ENCODE peak calls at places on chromosomes 6 and 20, in nine cellular contexts. I is HCT116, A is retina, Z is cardiac septum, S is Calu3, H is HT-29, N is NAMALWA, M is mammary epithelial cell, V is KBM-7. F is an unnamed sample.

GRCh38 chr6:4880373-4880762 is 104.2 kb downstream of the CDYL start:
- DNase-seq in I (no peak), A (no peak), Z (no peak), S (no peak), H (no peak), N (no peak), M (no peak), V (no peak), F (no peak)

GRCh38 chr6:11613858-11614257 is 76.3 kb downstream of the TMEM170B start:
- DNase-seq in I (peak), A (no peak), Z (no peak), S (peak), H (peak), N (no peak), M (peak), V (no peak), F (peak)

GRCh38 chr6:56644366-56644765 is 1.7 kb upstream of the DST start:
- DNase-seq in I (no peak), A (no peak), Z (no peak), S (no peak), H (no peak), N (no peak), M (no peak), V (no peak), F (peak)

GRCh38 chr6:65170273-65170672 is 536.8 kb downstream of the EYS start:
- DNase-seq in I (no peak), A (no peak), Z (no peak), S (no peak), H (no peak), N (no peak), M (no peak), V (no peak), F (no peak)

GRCh38 chr6:12196326-12196936 is 93.7 kb upstream of the EDN1 start:
- DNase-seq in I (no peak), A (no peak), Z (no peak), S (no peak), H (no peak), N (no peak), M (peak), V (no peak), F (peak)

GRCh38 chr20:7841967-7842301 is 98.3 kb downstream of the HAO1 start:
- DNase-seq in I (no peak), A (no peak), Z (peak), S (peak), H (no peak), N (no peak), M (peak), V (no peak), F (peak)

GRCh38 chr6:166598441-166599138 is 12.1 kb upstream of the RAMACL start:
- DNase-seq in I (no peak), A (no peak), Z (no peak), S (no peak), H (no peak), N (no peak), M (peak), V (no peak), F (peak)

GRCh38 chr20:44810391-44811149 is at the start of gene RIMS4:
- DNase-seq in I (no peak), A (peak), Z (no peak), S (peak), H (no peak), N (no peak), M (no peak), V (no peak), F (no peak)

GRCh38 chr6:151961809-151962208 is 154.3 kb downstream of the ESR1 start:
- DNase-seq in I (no peak), A (no peak), Z (no peak), S (no peak), H (no peak), N (no peak), M (no peak), V (no peak), F (no peak)

GRCh38 chr6:56856036-56856580 is 98.8 kb upstream of the BEND6 start:
- DNase-seq in I (no peak), A (no peak), Z (no peak), S (no peak), H (no peak), N (no peak), M (no peak), V (no peak), F (peak)

GRCh38 chr6:9192405-9192909 is 757.1 kb upstream of the SLC35B3 start:
- DNase-seq in I (no peak), A (no peak), Z (no peak), S (no peak), H (no peak), N (no peak), M (no peak), V (no peak), F (no peak)

GRCh38 chr6:138410972-138411667 is 7.1 kb downstream of the HEBP2 start:
- DNase-seq in I (peak), A (no peak), Z (no peak), S (no peak), H (no peak), N (no peak), M (peak), V (peak), F (peak)

GRCh38 chr6:29531668-29532067 is 27.9 kb downstream of the UBD start:
- DNase-seq in I (no peak), A (no peak), Z (no peak), S (peak), H (no peak), N (no peak), M (peak), V (no peak), F (no peak)

GRCh38 chr20:52493177-52493711 is 301.7 kb upstream of the ZFP64 start:
- DNase-seq in I (no peak), A (no peak), Z (no peak), S (no peak), H (no peak), N (no peak), M (no peak), V (no peak), F (peak)

GRCh38 chr6:113466526-113466925 is 390.6 kb upstream of the MARCKS start:
- DNase-seq in I (no peak), A (no peak), Z (no peak), S (no peak), H (no peak), N (no peak), M (no peak), V (no peak), F (no peak)

GRCh38 chr6:13808806-13809205 is 5.6 kb downstream of the MCUR1 start:
- DNase-seq in I (no peak), A (no peak), Z (no peak), S (no peak), H (no peak), N (no peak), M (no peak), V (no peak), F (no peak)